ENCODE peak calls at places on chromosomes 5 and 9, in eight cellular contexts. Z, S, F, A, D, X, V and H are unnamed samples.

GRCh38 chr5:128815201-128815600 is 150.1 kb upstream of the SLC27A6 start:
- DNase-seq in Z (no peak), S (no peak), F (no peak), A (no peak), D (no peak), X (peak), V (no peak), H (no peak)

GRCh38 chr5:131916481-131916880 is 29.0 kb downstream of the MEIKIN start:
- DNase-seq in Z (no peak), S (no peak), F (no peak), A (no peak), D (no peak), X (no peak), V (no peak), H (no peak)

GRCh38 chr5:143952809-143953208 is 140.8 kb downstream of the HMHB1 start:
- DNase-seq in Z (no peak), S (no peak), F (no peak), A (no peak), D (no peak), X (no peak), V (no peak), H (no peak)

GRCh38 chr9:130137870-130138653 is 34.1 kb upstream of the NCS1 start:
- DNase-seq in Z (no peak), S (no peak), F (no peak), A (no peak), D (no peak), X (peak), V (no peak), H (no peak)

GRCh38 chr5:170313344-170313743 is 15.8 kb upstream of the LCP2 start:
- DNase-seq in Z (no peak), S (no peak), F (no peak), A (no peak), D (no peak), X (no peak), V (no peak), H (no peak)

GRCh38 chr5:79834420-79835219 is 145.0 kb downstream of the CMYA5 start:
- DNase-seq in Z (no peak), S (no peak), F (no peak), A (no peak), D (no peak), X (no peak), V (no peak), H (no peak)

GRCh38 chr9:127919253-127919815 is 2.5 kb upstream of the ST6GALNAC4 start:
- DNase-seq in Z (no peak), S (no peak), F (no peak), A (no peak), D (no peak), X (peak), V (no peak), H (no peak)

GRCh38 chr9:133578524-133579230 is 30.5 kb downstream of the FAM163B start:
- DNase-seq in Z (no peak), S (no peak), F (no peak), A (no peak), D (no peak), X (no peak), V (no peak), H (no peak)

GRCh38 chr5:146076455-146076854 is 28.9 kb downstream of the PLAC8L1 start:
- DNase-seq in Z (no peak), S (no peak), F (no peak), A (no peak), D (no peak), X (no peak), V (no peak), H (no peak)

GRCh38 chr9:114196924-114197570 is 41.7 kb downstream of the COL27A1 start:
- DNase-seq in Z (no peak), S (no peak), F (no peak), A (no peak), D (no peak), X (no peak), V (no peak), H (no peak)

GRCh38 chr5:143653256-143653655 is 158.7 kb upstream of the HMHB1 start:
- DNase-seq in Z (no peak), S (no peak), F (no peak), A (no peak), D (no peak), X (no peak), V (peak), H (peak)

GRCh38 chr5:32419791-32420190 is 24.7 kb downstream of the ZFR start:
- DNase-seq in Z (no peak), S (no peak), F (no peak), A (peak), D (no peak), X (no peak), V (no peak), H (no peak)

GRCh38 chr9:110179734-110180133 is 28.2 kb downstream of the C9orf152 start:
- DNase-seq in Z (no peak), S (no peak), F (no peak), A (no peak), D (no peak), X (peak), V (no peak), H (no peak)

GRCh38 chr9:89036383-89036782 is 45.1 kb downstream of the S1PR3 start:
- DNase-seq in Z (no peak), S (no peak), F (no peak), A (no peak), D (no peak), X (peak), V (no peak), H (no peak)

GRCh38 chr9:127873886-127874285 is 3.6 kb downstream of the AK1 start:
- DNase-seq in Z (no peak), S (no peak), F (no peak), A (peak), D (no peak), X (peak), V (no peak), H (no peak)

GRCh38 chr9:71663931-71664459 is 104.3 kb downstream of the CEMIP2 start:
- DNase-seq in Z (no peak), S (no peak), F (no peak), A (no peak), D (no peak), X (no peak), V (no peak), H (no peak)

GRCh38 chr9:121105531-121105930 is 30.8 kb downstream of the CNTRL start:
- DNase-seq in Z (no peak), S (no peak), F (no peak), A (no peak), D (no peak), X (no peak), V (no peak), H (no peak)

GRCh38 chr5:73974871-73975351 is 348.9 kb downstream of the ARHGEF28 start:
- DNase-seq in Z (no peak), S (no peak), F (no peak), A (no peak), D (no peak), X (no peak), V (no peak), H (no peak)

GRCh38 chr5:7869474-7870136 is 657 bp downstream of the MTRR start:
- DNase-seq in Z (no peak), S (no peak), F (peak), A (no peak), D (peak), X (no peak), V (no peak), H (peak)

GRCh38 chr5:173753307-173754168 is 134.6 kb upstream of the CPEB4 start:
- DNase-seq in Z (no peak), S (no peak), F (no peak), A (peak), D (no peak), X (peak), V (no peak), H (no peak)

GRCh38 chr5:963673-964531 is 44.7 kb upstream of the NKD2 start:
- DNase-seq in Z (no peak), S (peak), F (no peak), A (no peak), D (no peak), X (peak), V (peak), H (no peak)

GRCh38 chr9:20538092-20538491 is 84.2 kb downstream of the MLLT3 start:
- DNase-seq in Z (no peak), S (no peak), F (no peak), A (no peak), D (no peak), X (no peak), V (no peak), H (no peak)

GRCh38 chr5:137565450-137565849 is 66.3 kb upstream of the SPOCK1 start:
- DNase-seq in Z (no peak), S (no peak), F (no peak), A (no peak), D (no peak), X (peak), V (no peak), H (no peak)

GRCh38 chr5:176743828-176744583 is 66.4 kb upstream of the UNC5A start:
- DNase-seq in Z (no peak), S (no peak), F (no peak), A (no peak), D (peak), X (no peak), V (no peak), H (peak)

GRCh38 chr5:135834639-135835529 is at the start of gene SLC25A48:
- DNase-seq in Z (no peak), S (peak), F (peak), A (peak), D (no peak), X (peak), V (peak), H (peak)

GRCh38 chr5:17727212-17727611 is 93.0 kb downstream of the TAF11L14 start:
- DNase-seq in Z (no peak), S (no peak), F (peak), A (no peak), D (no peak), X (no peak), V (no peak), H (no peak)

GRCh38 chr5:67215592-67216471 is 19.2 kb upstream of the CD180 start:
- DNase-seq in Z (peak), S (peak), F (peak), A (peak), D (peak), X (peak), V (peak), H (peak)